ENCODE peak calls at places on chromosomes 3 and 15, in ten cellular contexts. One of them, this sample, is unnamed.
A peak's percentile ranks its signal among the peaks of the same experiment; 100 is the strongest.

GRCh38 chr15:71800835-71801745 is 9.3 kb upstream of the NR2E3 start:
- DNase-seq in heart left ventricle: no peak
- DNase-seq in Calu3: peak; percentile 78
- DNase-seq in neural progenitor cell: peak; percentile 75
- DNase-seq in keratinocyte: peak; percentile 9
- DNase-seq in thoracic aorta: no peak
- DNase-seq in HCT116: peak; percentile 56
- DNase-seq in adrenal gland: peak; percentile 39
- DNase-seq in progenitor cell of endocrine pancreas: peak; percentile 49
- DNase-seq in AG10803: peak; percentile 66
- DNase-seq in this sample: no peak

GRCh38 chr3:195715583-195716266 is 5.1 kb upstream of the MUC20 start:
- DNase-seq in heart left ventricle: no peak
- DNase-seq in Calu3: peak; percentile 91
- DNase-seq in neural progenitor cell: no peak
- DNase-seq in keratinocyte: peak; percentile 30
- DNase-seq in thoracic aorta: no peak
- DNase-seq in HCT116: peak; percentile 89
- DNase-seq in adrenal gland: peak; percentile 51
- DNase-seq in progenitor cell of endocrine pancreas: no peak
- DNase-seq in AG10803: no peak
- DNase-seq in this sample: no peak

GRCh38 chr3:114480442-114480841 is 186.6 kb downstream of the TIGIT start:
- DNase-seq in heart left ventricle: no peak
- DNase-seq in Calu3: no peak
- DNase-seq in neural progenitor cell: no peak
- DNase-seq in keratinocyte: no peak
- DNase-seq in thoracic aorta: no peak
- DNase-seq in HCT116: no peak
- DNase-seq in adrenal gland: no peak
- DNase-seq in progenitor cell of endocrine pancreas: no peak
- DNase-seq in AG10803: peak; percentile 34
- DNase-seq in this sample: no peak

GRCh38 chr3:128146201-128146600 is 7.1 kb upstream of the EEFSEC start:
- DNase-seq in heart left ventricle: no peak
- DNase-seq in Calu3: no peak
- DNase-seq in neural progenitor cell: no peak
- DNase-seq in keratinocyte: no peak
- DNase-seq in thoracic aorta: no peak
- DNase-seq in HCT116: no peak
- DNase-seq in adrenal gland: no peak
- DNase-seq in progenitor cell of endocrine pancreas: no peak
- DNase-seq in AG10803: no peak
- DNase-seq in this sample: no peak

GRCh38 chr3:14248849-14249523 is 70.4 kb downstream of the LSM3 start:
- DNase-seq in heart left ventricle: no peak
- DNase-seq in Calu3: no peak
- DNase-seq in neural progenitor cell: no peak
- DNase-seq in keratinocyte: no peak
- DNase-seq in thoracic aorta: no peak
- DNase-seq in HCT116: no peak
- DNase-seq in adrenal gland: no peak
- DNase-seq in progenitor cell of endocrine pancreas: no peak
- DNase-seq in AG10803: no peak
- DNase-seq in this sample: no peak

GRCh38 chr3:78848392-78849288 is 919.2 kb downstream of the ROBO1 start:
- DNase-seq in heart left ventricle: no peak
- DNase-seq in Calu3: no peak
- DNase-seq in neural progenitor cell: no peak
- DNase-seq in keratinocyte: no peak
- DNase-seq in thoracic aorta: no peak
- DNase-seq in HCT116: no peak
- DNase-seq in adrenal gland: no peak
- DNase-seq in progenitor cell of endocrine pancreas: no peak
- DNase-seq in AG10803: no peak
- DNase-seq in this sample: no peak

GRCh38 chr3:126987596-126987995 is 4.7 kb downstream of the PLXNA1 start:
- DNase-seq in heart left ventricle: no peak
- DNase-seq in Calu3: no peak
- DNase-seq in neural progenitor cell: no peak
- DNase-seq in keratinocyte: no peak
- DNase-seq in thoracic aorta: no peak
- DNase-seq in HCT116: no peak
- DNase-seq in adrenal gland: no peak
- DNase-seq in progenitor cell of endocrine pancreas: no peak
- DNase-seq in AG10803: no peak
- DNase-seq in this sample: no peak

GRCh38 chr15:96692826-96693225 is 362.3 kb downstream of the NR2F2 start:
- DNase-seq in heart left ventricle: no peak
- DNase-seq in Calu3: no peak
- DNase-seq in neural progenitor cell: peak; percentile 46
- DNase-seq in keratinocyte: no peak
- DNase-seq in thoracic aorta: no peak
- DNase-seq in HCT116: no peak
- DNase-seq in adrenal gland: no peak
- DNase-seq in progenitor cell of endocrine pancreas: no peak
- DNase-seq in AG10803: no peak
- DNase-seq in this sample: no peak

GRCh38 chr15:84715442-84716035 is 400 bp downstream of the SEC11A start:
- DNase-seq in heart left ventricle: no peak
- DNase-seq in Calu3: peak; percentile 33
- DNase-seq in neural progenitor cell: peak; percentile 53
- DNase-seq in keratinocyte: no peak
- DNase-seq in thoracic aorta: no peak
- DNase-seq in HCT116: no peak
- DNase-seq in adrenal gland: peak; percentile 38
- DNase-seq in progenitor cell of endocrine pancreas: no peak
- DNase-seq in AG10803: peak; percentile 16
- DNase-seq in this sample: peak; percentile 18

GRCh38 chr3:71309342-71309741 is 274.2 kb downstream of the FOXP1 start:
- DNase-seq in heart left ventricle: no peak
- DNase-seq in Calu3: no peak
- DNase-seq in neural progenitor cell: no peak
- DNase-seq in keratinocyte: no peak
- DNase-seq in thoracic aorta: no peak
- DNase-seq in HCT116: no peak
- DNase-seq in adrenal gland: no peak
- DNase-seq in progenitor cell of endocrine pancreas: no peak
- DNase-seq in AG10803: peak; percentile 31
- DNase-seq in this sample: no peak

GRCh38 chr3:188468672-188469071 is 314.7 kb downstream of the LPP start:
- DNase-seq in heart left ventricle: peak; percentile 27
- DNase-seq in Calu3: no peak
- DNase-seq in neural progenitor cell: no peak
- DNase-seq in keratinocyte: no peak
- DNase-seq in thoracic aorta: no peak
- DNase-seq in HCT116: no peak
- DNase-seq in adrenal gland: peak; percentile 76
- DNase-seq in progenitor cell of endocrine pancreas: no peak
- DNase-seq in AG10803: peak; percentile 64
- DNase-seq in this sample: no peak

GRCh38 chr3:83453010-83453409 is 1505.8 kb upstream of the CADM2 start:
- DNase-seq in heart left ventricle: no peak
- DNase-seq in Calu3: no peak
- DNase-seq in neural progenitor cell: no peak
- DNase-seq in keratinocyte: no peak
- DNase-seq in thoracic aorta: no peak
- DNase-seq in HCT116: no peak
- DNase-seq in adrenal gland: no peak
- DNase-seq in progenitor cell of endocrine pancreas: no peak
- DNase-seq in AG10803: no peak
- DNase-seq in this sample: no peak

GRCh38 chr3:186170516-186170915 is 61.6 kb upstream of the ETV5 start:
- DNase-seq in heart left ventricle: no peak
- DNase-seq in Calu3: no peak
- DNase-seq in neural progenitor cell: no peak
- DNase-seq in keratinocyte: no peak
- DNase-seq in thoracic aorta: no peak
- DNase-seq in HCT116: no peak
- DNase-seq in adrenal gland: no peak
- DNase-seq in progenitor cell of endocrine pancreas: no peak
- DNase-seq in AG10803: no peak
- DNase-seq in this sample: no peak

GRCh38 chr3:140143670-140144069 is 208.7 kb downstream of the CLSTN2 start:
- DNase-seq in heart left ventricle: no peak
- DNase-seq in Calu3: no peak
- DNase-seq in neural progenitor cell: no peak
- DNase-seq in keratinocyte: no peak
- DNase-seq in thoracic aorta: no peak
- DNase-seq in HCT116: no peak
- DNase-seq in adrenal gland: no peak
- DNase-seq in progenitor cell of endocrine pancreas: no peak
- DNase-seq in AG10803: no peak
- DNase-seq in this sample: no peak

GRCh38 chr3:169954142-169954756 is 12.4 kb upstream of the SEC62 start:
- DNase-seq in heart left ventricle: no peak
- DNase-seq in Calu3: no peak
- DNase-seq in neural progenitor cell: no peak
- DNase-seq in keratinocyte: no peak
- DNase-seq in thoracic aorta: no peak
- DNase-seq in HCT116: no peak
- DNase-seq in adrenal gland: no peak
- DNase-seq in progenitor cell of endocrine pancreas: no peak
- DNase-seq in AG10803: no peak
- DNase-seq in this sample: no peak

GRCh38 chr3:36700537-36701248 is 63.7 kb downstream of the DCLK3 start:
- DNase-seq in heart left ventricle: peak; percentile 50
- DNase-seq in Calu3: peak; percentile 75
- DNase-seq in neural progenitor cell: peak; percentile 74
- DNase-seq in keratinocyte: no peak
- DNase-seq in thoracic aorta: no peak
- DNase-seq in HCT116: peak; percentile 33
- DNase-seq in adrenal gland: peak; percentile 49
- DNase-seq in progenitor cell of endocrine pancreas: peak; percentile 54
- DNase-seq in AG10803: peak; percentile 77
- DNase-seq in this sample: no peak

GRCh38 chr3:141412936-141413354 is 44.6 kb downstream of the ZBTB38 start:
- DNase-seq in heart left ventricle: peak; percentile 95
- DNase-seq in Calu3: no peak
- DNase-seq in neural progenitor cell: peak; percentile 60
- DNase-seq in keratinocyte: no peak
- DNase-seq in thoracic aorta: peak; percentile 83
- DNase-seq in HCT116: no peak
- DNase-seq in adrenal gland: peak; percentile 94
- DNase-seq in progenitor cell of endocrine pancreas: no peak
- DNase-seq in AG10803: peak; percentile 94
- DNase-seq in this sample: no peak
- TF ChIP-seq CTCF in heart left ventricle: no peak
- TF ChIP-seq CTCF in Calu3: no peak
- TF ChIP-seq CTCF in neural progenitor cell: no peak
- TF ChIP-seq CTCF in keratinocyte: no peak
- TF ChIP-seq CTCF in thoracic aorta: no peak
- TF ChIP-seq CTCF in HCT116: no peak
- TF ChIP-seq CTCF in adrenal gland: no peak
- TF ChIP-seq CTCF in progenitor cell of endocrine pancreas: no peak
- TF ChIP-seq CTCF in AG10803: no peak
- TF ChIP-seq CTCF in this sample: no peak

GRCh38 chr3:133662256-133662773 is 574 bp upstream of the TOPBP1 start:
- DNase-seq in heart left ventricle: no peak
- DNase-seq in Calu3: peak; percentile 33
- DNase-seq in neural progenitor cell: peak; percentile 15
- DNase-seq in keratinocyte: no peak
- DNase-seq in thoracic aorta: no peak
- DNase-seq in HCT116: no peak
- DNase-seq in adrenal gland: no peak
- DNase-seq in progenitor cell of endocrine pancreas: no peak
- DNase-seq in AG10803: peak; percentile 11
- DNase-seq in this sample: no peak
- TF ChIP-seq CTCF in heart left ventricle: no peak
- TF ChIP-seq CTCF in Calu3: no peak
- TF ChIP-seq CTCF in neural progenitor cell: no peak
- TF ChIP-seq CTCF in keratinocyte: peak; percentile 34
- TF ChIP-seq CTCF in thoracic aorta: no peak
- TF ChIP-seq CTCF in HCT116: peak; percentile 12
- TF ChIP-seq CTCF in adrenal gland: no peak
- TF ChIP-seq CTCF in progenitor cell of endocrine pancreas: no peak
- TF ChIP-seq CTCF in AG10803: peak; percentile 19
- TF ChIP-seq CTCF in this sample: no peak

DNA sequence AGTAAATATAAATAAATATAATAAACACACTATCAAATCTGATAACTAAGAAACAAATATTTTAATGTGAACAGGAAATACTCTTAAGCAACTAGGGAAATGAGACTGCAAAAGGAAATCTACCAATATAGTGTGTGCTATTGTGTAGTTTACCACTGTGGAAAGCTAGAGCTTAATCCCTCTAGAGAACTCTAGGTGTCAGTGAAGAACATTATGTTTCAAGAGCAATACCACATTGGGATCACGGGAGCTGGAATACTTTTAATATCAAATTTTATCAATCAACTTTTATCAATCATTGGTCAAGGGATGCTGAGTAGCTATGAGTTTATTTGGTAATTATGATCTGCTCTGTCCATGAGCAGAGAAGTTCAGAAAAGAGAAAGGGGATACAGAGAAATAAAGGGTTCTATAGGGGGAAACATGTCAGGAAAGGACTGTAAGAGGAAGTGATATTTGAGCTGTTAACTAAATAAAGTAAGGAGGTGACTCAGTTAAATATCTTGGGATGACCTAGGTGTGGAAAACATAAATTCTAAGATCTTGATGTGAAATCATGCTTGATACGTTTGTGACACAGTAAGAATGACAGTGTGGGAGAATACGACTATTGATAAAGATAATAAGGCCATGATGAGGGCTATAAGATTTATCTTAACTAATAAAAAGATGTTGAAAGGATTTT is 762.2 kb upstream of the ALCAM start:
- DNase-seq in heart left ventricle: no peak
- DNase-seq in Calu3: no peak
- DNase-seq in neural progenitor cell: no peak
- DNase-seq in keratinocyte: no peak
- DNase-seq in thoracic aorta: no peak
- DNase-seq in HCT116: peak; percentile 18
- DNase-seq in adrenal gland: no peak
- DNase-seq in progenitor cell of endocrine pancreas: no peak
- DNase-seq in AG10803: peak; percentile 30
- DNase-seq in this sample: no peak
- TF ChIP-seq CTCF in heart left ventricle: no peak
- TF ChIP-seq CTCF in Calu3: no peak
- TF ChIP-seq CTCF in neural progenitor cell: peak; percentile 36
- TF ChIP-seq CTCF in keratinocyte: peak; percentile 17
- TF ChIP-seq CTCF in thoracic aorta: no peak
- TF ChIP-seq CTCF in HCT116: peak; percentile 31
- TF ChIP-seq CTCF in adrenal gland: no peak
- TF ChIP-seq CTCF in progenitor cell of endocrine pancreas: peak; percentile 26
- TF ChIP-seq CTCF in AG10803: peak; percentile 58
- TF ChIP-seq CTCF in this sample: no peak

DNA sequence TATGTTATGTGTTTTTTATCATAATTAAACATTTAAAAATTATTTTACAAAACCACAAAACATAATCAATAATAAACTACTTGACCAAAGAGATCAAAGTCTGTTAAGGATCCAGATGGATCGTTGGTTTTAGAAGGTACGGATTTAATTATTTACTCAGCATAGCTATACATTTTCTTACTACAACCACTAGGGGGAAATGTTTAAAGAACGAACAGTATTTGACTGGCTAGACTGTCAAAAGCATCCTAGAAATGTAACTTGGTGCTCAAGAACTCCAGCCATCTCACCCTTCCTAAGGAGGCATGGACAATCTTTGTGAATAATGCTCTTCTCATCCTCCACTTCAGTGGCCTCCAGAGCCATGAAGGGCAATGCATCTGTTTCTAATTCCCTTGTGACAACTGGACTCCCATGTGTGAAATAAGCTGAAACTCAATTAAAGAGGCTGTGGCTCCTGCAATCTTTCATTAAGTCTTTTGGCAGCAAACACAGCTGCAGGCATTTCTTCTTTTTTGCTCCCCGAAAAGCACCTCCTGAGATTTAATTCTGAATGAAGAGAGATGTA is 94.7 kb upstream of the TUSC7 start:
- DNase-seq in heart left ventricle: no peak
- DNase-seq in Calu3: no peak
- DNase-seq in neural progenitor cell: peak; percentile 29
- DNase-seq in keratinocyte: no peak
- DNase-seq in thoracic aorta: no peak
- DNase-seq in HCT116: no peak
- DNase-seq in adrenal gland: no peak
- DNase-seq in progenitor cell of endocrine pancreas: no peak
- DNase-seq in AG10803: peak; percentile 12
- DNase-seq in this sample: no peak
- TF ChIP-seq CTCF in heart left ventricle: no peak
- TF ChIP-seq CTCF in Calu3: peak; percentile 22
- TF ChIP-seq CTCF in neural progenitor cell: peak; percentile 64
- TF ChIP-seq CTCF in keratinocyte: peak; percentile 28
- TF ChIP-seq CTCF in thoracic aorta: no peak
- TF ChIP-seq CTCF in HCT116: peak; percentile 29
- TF ChIP-seq CTCF in adrenal gland: peak; percentile 12
- TF ChIP-seq CTCF in progenitor cell of endocrine pancreas: peak; percentile 63
- TF ChIP-seq CTCF in AG10803: peak; percentile 42
- TF ChIP-seq CTCF in this sample: no peak

This sample was measured in natural killer cell.